ENCODE peak calls at places on chromosomes 6 and 20, in six cellular contexts. One of them, this sample, is unnamed.

GRCh38 chr6:56716229-56716628 is 73.5 kb upstream of the DST start:
- DNase-seq in IMR-90: peak
- DNase-seq in H1: no peak
- DNase-seq in H9: no peak
- DNase-seq in mesenchymal stem cell: no peak
- DNase-seq in neuronal stem cell: no peak
- DNase-seq in this sample: no peak

GRCh38 chr6:27096834-27097511 is 150.5 kb upstream of the PRSS16 start:
- DNase-seq in IMR-90: peak
- DNase-seq in H1: peak
- DNase-seq in H9: peak
- DNase-seq in mesenchymal stem cell: peak
- DNase-seq in neuronal stem cell: no peak
- DNase-seq in this sample: peak

GRCh38 chr6:53794720-53795253 is at the start of gene LRRC1:
- DNase-seq in IMR-90: peak
- DNase-seq in H1: peak
- DNase-seq in H9: peak
- DNase-seq in mesenchymal stem cell: peak
- DNase-seq in neuronal stem cell: peak
- DNase-seq in this sample: peak

GRCh38 chr20:41769650-41770049 is 151.5 kb upstream of the CHD6 start:
- DNase-seq in IMR-90: no peak
- DNase-seq in H1: peak
- DNase-seq in H9: peak
- DNase-seq in mesenchymal stem cell: no peak
- DNase-seq in neuronal stem cell: no peak
- DNase-seq in this sample: peak

GRCh38 chr6:133698272-133698671 is 190.6 kb upstream of the TCF21 start:
- DNase-seq in IMR-90: no peak
- DNase-seq in H1: no peak
- DNase-seq in H9: no peak
- DNase-seq in mesenchymal stem cell: no peak
- DNase-seq in neuronal stem cell: no peak
- DNase-seq in this sample: no peak

GRCh38 chr20:17107127-17107526 is 119.7 kb upstream of the PCSK2 start:
- DNase-seq in IMR-90: no peak
- DNase-seq in H1: no peak
- DNase-seq in H9: no peak
- DNase-seq in mesenchymal stem cell: no peak
- DNase-seq in neuronal stem cell: no peak
- DNase-seq in this sample: no peak

GRCh38 chr6:142803495-142804049 is 141.4 kb downstream of the HIVEP2 start:
- DNase-seq in IMR-90: no peak
- DNase-seq in H1: no peak
- DNase-seq in H9: no peak
- DNase-seq in mesenchymal stem cell: no peak
- DNase-seq in neuronal stem cell: no peak
- DNase-seq in this sample: no peak

GRCh38 chr20:42192321-42192720 is 574.1 kb upstream of the CHD6 start:
- DNase-seq in IMR-90: no peak
- DNase-seq in H1: no peak
- DNase-seq in H9: no peak
- DNase-seq in mesenchymal stem cell: no peak
- DNase-seq in neuronal stem cell: no peak
- DNase-seq in this sample: no peak

GRCh38 chr6:136761227-136761922 is 30.9 kb downstream of the MAP3K5 start:
- DNase-seq in IMR-90: peak
- DNase-seq in H1: no peak
- DNase-seq in H9: no peak
- DNase-seq in mesenchymal stem cell: peak
- DNase-seq in neuronal stem cell: no peak
- DNase-seq in this sample: no peak

DNA sequence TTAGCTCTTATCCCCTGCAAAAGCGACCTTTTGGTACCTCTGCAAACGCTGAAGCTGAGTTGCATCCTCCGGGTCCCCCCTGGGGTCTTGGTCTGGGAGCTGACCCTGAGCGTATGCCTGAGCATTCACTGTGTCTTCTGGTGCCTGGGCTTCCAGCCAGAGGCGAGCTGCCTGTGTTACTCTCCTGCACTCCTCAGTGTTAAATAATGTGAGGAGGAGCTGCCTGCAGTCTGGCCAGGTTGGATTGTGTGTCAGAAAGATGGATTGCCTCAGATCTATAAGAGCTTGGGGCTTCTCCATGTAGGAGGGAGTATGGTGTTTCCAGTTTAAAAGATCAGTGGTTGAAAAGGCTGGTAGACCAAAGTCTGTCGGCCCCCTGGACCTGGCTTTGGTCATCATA is 8.7 kb upstream of the GMPR start:
- DNase-seq in IMR-90: no peak
- DNase-seq in H1: no peak
- DNase-seq in H9: no peak
- DNase-seq in mesenchymal stem cell: no peak
- DNase-seq in neuronal stem cell: no peak
- DNase-seq in this sample: no peak
- H2AFZ ChIP-seq in IMR-90: no peak
- H2AFZ ChIP-seq in H1: no peak
- H2AFZ ChIP-seq in H9: no peak
- H2AFZ ChIP-seq in mesenchymal stem cell: no peak
- H2AFZ ChIP-seq in neuronal stem cell: no peak
- H2AFZ ChIP-seq in this sample: no peak

DNA sequence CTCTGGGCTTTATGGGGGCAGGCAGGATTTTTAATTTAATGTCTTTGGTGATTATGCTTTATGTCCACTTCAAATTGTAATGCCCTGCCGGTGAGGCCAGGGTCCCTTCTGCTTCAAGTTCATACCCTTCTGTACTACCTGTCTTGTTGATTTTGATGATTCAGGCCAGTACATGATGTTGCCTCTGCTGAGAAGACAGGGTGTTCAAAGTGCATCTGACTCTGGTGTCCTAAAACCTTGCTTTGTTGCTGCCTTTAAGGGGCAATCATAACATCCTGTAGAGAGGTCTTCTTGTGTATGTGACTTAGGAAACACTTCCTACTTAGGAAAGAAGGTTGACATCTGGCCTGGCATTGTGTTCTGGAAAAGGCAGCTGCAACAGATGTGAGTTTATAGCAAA is 113.2 kb downstream of the TMEM170B start:
- DNase-seq in IMR-90: no peak
- DNase-seq in H1: no peak
- DNase-seq in H9: no peak
- DNase-seq in mesenchymal stem cell: peak
- DNase-seq in neuronal stem cell: no peak
- DNase-seq in this sample: no peak
- H2AK5ac ChIP-seq in IMR-90: peak
- H2AK5ac ChIP-seq in H1: peak
- H2AK5ac ChIP-seq in H9: no peak
- H2AK5ac ChIP-seq in mesenchymal stem cell: peak
- H2AK5ac ChIP-seq in neuronal stem cell: no peak
- H2AK5ac ChIP-seq in this sample: peak

GRCh38 chr6:139943391-139943790 is 568.9 kb upstream of the CITED2 start:
- DNase-seq in IMR-90: peak
- DNase-seq in H1: no peak
- DNase-seq in H9: no peak
- DNase-seq in mesenchymal stem cell: peak
- DNase-seq in neuronal stem cell: no peak
- DNase-seq in this sample: peak

GRCh38 chr6:139944976-139945375 is 570.5 kb upstream of the CITED2 start:
- DNase-seq in IMR-90: no peak
- DNase-seq in H1: no peak
- DNase-seq in H9: no peak
- DNase-seq in mesenchymal stem cell: no peak
- DNase-seq in neuronal stem cell: no peak
- DNase-seq in this sample: no peak

GRCh38 chr6:139941826-139942225 is 567.4 kb upstream of the CITED2 start:
- DNase-seq in IMR-90: no peak
- DNase-seq in H1: no peak
- DNase-seq in H9: no peak
- DNase-seq in mesenchymal stem cell: no peak
- DNase-seq in neuronal stem cell: no peak
- DNase-seq in this sample: no peak

GRCh38 chr6:139942333-139942732 is 567.9 kb upstream of the CITED2 start:
- DNase-seq in IMR-90: no peak
- DNase-seq in H1: no peak
- DNase-seq in H9: no peak
- DNase-seq in mesenchymal stem cell: no peak
- DNase-seq in neuronal stem cell: no peak
- DNase-seq in this sample: no peak

GRCh38 chr6:139944131-139944530 is 569.7 kb upstream of the CITED2 start:
- DNase-seq in IMR-90: no peak
- DNase-seq in H1: no peak
- DNase-seq in H9: no peak
- DNase-seq in mesenchymal stem cell: no peak
- DNase-seq in neuronal stem cell: no peak
- DNase-seq in this sample: no peak
- H2AFZ ChIP-seq in IMR-90: no peak
- H2AFZ ChIP-seq in H1: no peak
- H2AFZ ChIP-seq in H9: no peak
- H2AFZ ChIP-seq in mesenchymal stem cell: no peak
- H2AFZ ChIP-seq in neuronal stem cell: peak
- H2AFZ ChIP-seq in this sample: no peak

GRCh38 chr20:25549172-25549865 is 36.0 kb downstream of the NINL start:
- DNase-seq in IMR-90: no peak
- DNase-seq in H1: no peak
- DNase-seq in H9: no peak
- DNase-seq in mesenchymal stem cell: no peak
- DNase-seq in neuronal stem cell: no peak
- DNase-seq in this sample: no peak
- H2AK5ac ChIP-seq in IMR-90: peak
- H2AK5ac ChIP-seq in H1: no peak
- H2AK5ac ChIP-seq in H9: peak
- H2AK5ac ChIP-seq in mesenchymal stem cell: peak
- H2AK5ac ChIP-seq in neuronal stem cell: peak
- H2AK5ac ChIP-seq in this sample: peak

GRCh38 chr6:166202321-166202733 is 34.7 kb upstream of the TBXT start:
- DNase-seq in IMR-90: no peak
- DNase-seq in H1: no peak
- DNase-seq in H9: no peak
- DNase-seq in mesenchymal stem cell: no peak
- DNase-seq in neuronal stem cell: no peak
- DNase-seq in this sample: peak

GRCh38 chr6:166203641-166204222 is 36.1 kb upstream of the TBXT start:
- DNase-seq in IMR-90: no peak
- DNase-seq in H1: no peak
- DNase-seq in H9: no peak
- DNase-seq in mesenchymal stem cell: no peak
- DNase-seq in neuronal stem cell: no peak
- DNase-seq in this sample: no peak

GRCh38 chr6:166203003-166203640 is 35.5 kb upstream of the TBXT start:
- DNase-seq in IMR-90: peak
- DNase-seq in H1: no peak
- DNase-seq in H9: no peak
- DNase-seq in mesenchymal stem cell: no peak
- DNase-seq in neuronal stem cell: no peak
- DNase-seq in this sample: no peak

GRCh38 chr6:166204852-166205650 is 37.4 kb upstream of the TBXT start:
- DNase-seq in IMR-90: no peak
- DNase-seq in H1: no peak
- DNase-seq in H9: no peak
- DNase-seq in mesenchymal stem cell: no peak
- DNase-seq in neuronal stem cell: no peak
- DNase-seq in this sample: no peak

DNA sequence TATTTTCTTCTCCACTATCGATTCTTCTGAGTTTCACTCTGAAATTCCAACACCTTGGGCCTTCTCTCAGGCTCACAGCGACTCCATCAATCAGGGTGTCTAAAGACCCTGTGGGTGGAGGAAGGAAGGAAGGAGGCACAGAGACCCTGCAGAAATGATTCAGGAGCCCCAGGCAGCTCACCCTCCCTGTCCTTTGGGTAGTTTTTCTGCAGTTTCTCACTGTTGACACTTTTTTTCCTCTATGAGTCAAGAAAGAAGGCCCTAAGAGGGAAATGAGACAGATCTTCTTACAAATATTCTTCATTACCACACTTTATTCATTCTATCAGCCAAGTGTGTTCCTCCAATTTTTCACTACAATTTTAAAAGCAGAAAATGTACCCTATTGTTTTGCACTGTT is 34.2 kb upstream of the TBXT start:
- DNase-seq in IMR-90: no peak
- DNase-seq in H1: no peak
- DNase-seq in H9: no peak
- DNase-seq in mesenchymal stem cell: no peak
- DNase-seq in neuronal stem cell: no peak
- DNase-seq in this sample: no peak
- H2AFZ ChIP-seq in IMR-90: no peak
- H2AFZ ChIP-seq in H1: no peak
- H2AFZ ChIP-seq in H9: no peak
- H2AFZ ChIP-seq in mesenchymal stem cell: no peak
- H2AFZ ChIP-seq in neuronal stem cell: no peak
- H2AFZ ChIP-seq in this sample: no peak

GRCh38 chr20:407953-408842 is at the start of gene RBCK1:
- DNase-seq in IMR-90: peak
- DNase-seq in H1: peak
- DNase-seq in H9: peak
- DNase-seq in mesenchymal stem cell: peak
- DNase-seq in neuronal stem cell: peak
- DNase-seq in this sample: peak
- H2AK5ac ChIP-seq in IMR-90: peak
- H2AK5ac ChIP-seq in H1: no peak
- H2AK5ac ChIP-seq in H9: no peak
- H2AK5ac ChIP-seq in mesenchymal stem cell: peak
- H2AK5ac ChIP-seq in neuronal stem cell: peak
- H2AK5ac ChIP-seq in this sample: peak

GRCh38 chr6:148883270-148883669 is 136.4 kb downstream of the UST start:
- DNase-seq in IMR-90: no peak
- DNase-seq in H1: no peak
- DNase-seq in H9: no peak
- DNase-seq in mesenchymal stem cell: no peak
- DNase-seq in neuronal stem cell: no peak
- DNase-seq in this sample: no peak

GRCh38 chr6:148881593-148882311 is 134.9 kb downstream of the UST start:
- DNase-seq in IMR-90: no peak
- DNase-seq in H1: no peak
- DNase-seq in H9: no peak
- DNase-seq in mesenchymal stem cell: no peak
- DNase-seq in neuronal stem cell: no peak
- DNase-seq in this sample: no peak

GRCh38 chr6:148885920-148886845 is 139.4 kb downstream of the UST start:
- DNase-seq in IMR-90: no peak
- DNase-seq in H1: no peak
- DNase-seq in H9: no peak
- DNase-seq in mesenchymal stem cell: no peak
- DNase-seq in neuronal stem cell: peak
- DNase-seq in this sample: no peak

GRCh38 chr6:148885154-148885870 is 138.5 kb downstream of the UST start:
- DNase-seq in IMR-90: peak
- DNase-seq in H1: no peak
- DNase-seq in H9: no peak
- DNase-seq in mesenchymal stem cell: peak
- DNase-seq in neuronal stem cell: no peak
- DNase-seq in this sample: no peak

DNA sequence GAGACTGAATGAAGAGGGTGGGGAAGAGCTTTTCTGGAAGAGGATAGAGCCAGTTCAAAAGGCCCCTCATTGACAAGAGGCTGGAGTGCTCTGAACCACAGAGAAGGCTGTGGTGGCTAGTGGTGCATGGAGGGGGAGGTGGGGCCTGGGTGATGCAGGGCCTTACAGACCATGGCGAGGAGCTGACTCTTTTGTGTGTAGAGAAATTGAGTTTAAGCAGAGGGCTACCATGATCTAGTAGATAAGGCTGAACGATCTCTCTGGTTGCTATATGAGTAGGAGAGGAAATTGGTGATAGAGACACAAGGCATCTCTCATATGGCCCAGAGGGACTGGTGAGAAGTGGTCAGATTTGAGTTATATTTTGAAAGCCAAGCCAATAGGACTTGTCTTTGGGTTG is 137.6 kb downstream of the UST start:
- DNase-seq in IMR-90: no peak
- DNase-seq in H1: no peak
- DNase-seq in H9: no peak
- DNase-seq in mesenchymal stem cell: peak
- DNase-seq in neuronal stem cell: no peak
- DNase-seq in this sample: no peak
- H2AFZ ChIP-seq in IMR-90: no peak
- H2AFZ ChIP-seq in H1: no peak
- H2AFZ ChIP-seq in H9: no peak
- H2AFZ ChIP-seq in mesenchymal stem cell: no peak
- H2AFZ ChIP-seq in neuronal stem cell: no peak
- H2AFZ ChIP-seq in this sample: no peak

This sample was measured in trophoblast cell.